ENCODE peak calls at places on chromosomes 2 and 18, in nine cellular contexts. W is AG04450, O is right atrium auricular region, H is adrenal gland, D is tibial nerve, M is RWPE1, F is fibroblast of lung, A is HCT116, Z is SK-N-SH. P is an unnamed sample.

GRCh38 chr2:1582891-1583341 is 161.4 kb downstream of the PXDN start:
- DNase-seq in W (no peak), O (no peak), H (no peak), D (no peak), M (no peak), F (no peak), A (no peak), Z (no peak), P (peak)

GRCh38 chr2:86617738-86618137 is 5.9 kb downstream of the RNF103 start:
- DNase-seq in W (no peak), O (no peak), H (no peak), D (no peak), M (no peak), F (no peak), A (no peak), Z (no peak), P (no peak)

GRCh38 chr2:212136216-212136795 is 402.3 kb downstream of the ERBB4 start:
- DNase-seq in W (no peak), O (no peak), H (no peak), D (no peak), M (no peak), F (no peak), A (no peak), Z (no peak), P (no peak)

GRCh38 chr2:44510246-44510645 is 148.5 kb downstream of the CAMKMT start:
- DNase-seq in W (no peak), O (no peak), H (no peak), D (no peak), M (peak), F (no peak), A (no peak), Z (no peak), P (no peak)

GRCh38 chr18:44708451-44709083 is 27.9 kb downstream of the SETBP1 start:
- DNase-seq in W (no peak), O (no peak), H (peak), D (no peak), M (no peak), F (peak), A (no peak), Z (no peak), P (no peak)

GRCh38 chr2:182129188-182129707 is 143.6 kb downstream of the PPP1R1C start:
- DNase-seq in W (no peak), O (no peak), H (no peak), D (no peak), M (no peak), F (no peak), A (no peak), Z (no peak), P (no peak)

GRCh38 chr18:24491882-24492281 is 31.4 kb downstream of the HRH4 start:
- DNase-seq in W (no peak), O (no peak), H (no peak), D (no peak), M (no peak), F (no peak), A (no peak), Z (no peak), P (peak)

GRCh38 chr2:150211164-150211631 is 276.3 kb downstream of the RND3 start:
- DNase-seq in W (peak), O (no peak), H (no peak), D (no peak), M (no peak), F (peak), A (no peak), Z (no peak), P (no peak)

GRCh38 chr2:149160701-149161217 is 122.3 kb downstream of the LYPD6B start:
- DNase-seq in W (no peak), O (no peak), H (no peak), D (no peak), M (no peak), F (no peak), A (no peak), Z (no peak), P (no peak)

GRCh38 chr2:75896779-75897366 is 186.2 kb upstream of the GCFC2 start:
- DNase-seq in W (no peak), O (no peak), H (no peak), D (no peak), M (peak), F (no peak), A (no peak), Z (peak), P (no peak)

GRCh38 chr2:71658771-71659170 is 205.4 kb downstream of the DYSF start:
- DNase-seq in W (no peak), O (no peak), H (no peak), D (no peak), M (no peak), F (no peak), A (no peak), Z (no peak), P (no peak)

GRCh38 chr2:88852753-88853402 is 161.4 kb downstream of the RPIA start:
- DNase-seq in W (no peak), O (no peak), H (no peak), D (no peak), M (no peak), F (no peak), A (no peak), Z (no peak), P (peak)

GRCh38 chr18:46668694-46669093 is 11.7 kb upstream of the LOXHD1 start:
- DNase-seq in W (no peak), O (no peak), H (no peak), D (no peak), M (no peak), F (no peak), A (no peak), Z (no peak), P (no peak)

GRCh38 chr2:158559252-158559651 is 102.5 kb downstream of the PKP4 start:
- DNase-seq in W (no peak), O (no peak), H (no peak), D (no peak), M (no peak), F (no peak), A (no peak), Z (no peak), P (no peak)

GRCh38 chr2:439077-439476 is 151.2 kb upstream of the ALKAL2 start:
- DNase-seq in W (no peak), O (no peak), H (no peak), D (no peak), M (no peak), F (no peak), A (no peak), Z (peak), P (no peak)

GRCh38 chr2:75021672-75022071 is 63.2 kb downstream of the POLE4 start:
- DNase-seq in W (peak), O (no peak), H (no peak), D (no peak), M (no peak), F (peak), A (no peak), Z (no peak), P (no peak)

GRCh38 chr2:12884713-12885282 is 168.1 kb downstream of the TRIB2 start:
- DNase-seq in W (no peak), O (peak), H (peak), D (peak), M (peak), F (peak), A (peak), Z (no peak), P (no peak)

GRCh38 chr2:68426885-68427579 is 40.1 kb downstream of the FBXO48 start:
- DNase-seq in W (peak), O (no peak), H (no peak), D (no peak), M (no peak), F (peak), A (no peak), Z (no peak), P (no peak)

GRCh38 chr2:240707046-240707756 is 15.5 kb downstream of the AQP12A start:
- DNase-seq in W (no peak), O (no peak), H (no peak), D (no peak), M (no peak), F (no peak), A (no peak), Z (no peak), P (peak)

GRCh38 chr18:44823782-44824181 is 143.1 kb downstream of the SETBP1 start:
- DNase-seq in W (no peak), O (no peak), H (peak), D (no peak), M (peak), F (peak), A (no peak), Z (no peak), P (no peak)

GRCh38 chr2:128867936-128868636 is 549.4 kb upstream of the HS6ST1 start:
- DNase-seq in W (no peak), O (no peak), H (no peak), D (no peak), M (no peak), F (no peak), A (no peak), Z (no peak), P (no peak)
- H3K27ac ChIP-seq in W (no peak), O (no peak), H (no peak), D (no peak), M (no peak), F (no peak), A (no peak), Z (no peak), P (no peak)

GRCh38 chr18:6997802-6998201 is 119.8 kb downstream of the LAMA1 start:
- DNase-seq in W (no peak), O (no peak), H (no peak), D (no peak), M (no peak), F (peak), A (no peak), Z (no peak), P (no peak)

GRCh38 chr18:6992761-6993160 is 124.8 kb downstream of the LAMA1 start:
- DNase-seq in W (no peak), O (no peak), H (no peak), D (no peak), M (no peak), F (no peak), A (no peak), Z (no peak), P (no peak)

GRCh38 chr18:6994719-6995430 is 122.7 kb downstream of the LAMA1 start:
- DNase-seq in W (no peak), O (no peak), H (no peak), D (no peak), M (peak), F (peak), A (no peak), Z (peak), P (no peak)

DNA sequence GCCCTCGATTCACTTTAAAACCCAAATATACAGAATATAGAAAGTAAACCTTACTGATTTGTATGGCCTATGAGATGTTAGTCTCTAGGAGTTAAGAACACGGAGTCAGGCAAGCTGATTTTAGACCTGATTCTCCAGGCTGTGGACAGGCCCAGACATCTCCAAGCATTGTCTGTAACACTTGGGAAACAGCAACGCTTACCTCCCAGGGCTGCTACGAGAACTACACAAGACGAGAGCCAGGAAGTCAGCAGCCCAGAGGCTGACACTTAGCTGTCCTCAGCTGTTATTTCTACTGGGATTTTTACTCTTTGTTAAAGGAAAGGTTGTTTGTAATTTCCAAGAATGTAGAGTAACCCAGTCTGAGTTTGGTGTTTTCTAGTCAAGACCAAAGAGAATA is 123.5 kb downstream of the LAMA1 start:
- DNase-seq in W (no peak), O (no peak), H (no peak), D (no peak), M (peak), F (peak), A (no peak), Z (no peak), P (no peak)
- H3K27ac ChIP-seq in W (no peak), O (no peak), H (no peak), D (no peak), M (peak), F (no peak), A (no peak), Z (no peak), P (no peak)

DNA sequence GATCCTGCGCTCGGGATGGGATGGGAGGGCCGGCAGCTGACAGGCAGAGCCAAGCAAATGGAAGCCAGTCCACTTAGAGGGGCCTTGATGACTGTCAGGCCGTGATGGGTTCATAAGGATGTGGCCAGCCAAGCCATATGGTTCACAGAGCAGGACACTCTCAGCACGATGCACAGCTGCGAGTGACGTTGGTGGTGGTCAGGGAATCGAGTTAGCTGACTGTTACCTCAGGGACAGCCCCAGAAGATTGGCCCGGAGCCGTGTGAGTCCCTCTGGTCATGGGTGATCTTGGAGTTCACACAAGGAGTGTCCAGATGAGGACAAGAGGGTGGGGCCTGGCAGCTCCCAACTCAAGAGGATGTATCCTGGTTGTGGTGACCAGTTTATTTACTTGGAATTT is 70.2 kb downstream of the TPGS2 start:
- DNase-seq in W (no peak), O (no peak), H (no peak), D (no peak), M (no peak), F (no peak), A (no peak), Z (no peak), P (no peak)
- H3K27ac ChIP-seq in W (no peak), O (no peak), H (no peak), D (no peak), M (no peak), F (no peak), A (no peak), Z (no peak), P (no peak)

DNA sequence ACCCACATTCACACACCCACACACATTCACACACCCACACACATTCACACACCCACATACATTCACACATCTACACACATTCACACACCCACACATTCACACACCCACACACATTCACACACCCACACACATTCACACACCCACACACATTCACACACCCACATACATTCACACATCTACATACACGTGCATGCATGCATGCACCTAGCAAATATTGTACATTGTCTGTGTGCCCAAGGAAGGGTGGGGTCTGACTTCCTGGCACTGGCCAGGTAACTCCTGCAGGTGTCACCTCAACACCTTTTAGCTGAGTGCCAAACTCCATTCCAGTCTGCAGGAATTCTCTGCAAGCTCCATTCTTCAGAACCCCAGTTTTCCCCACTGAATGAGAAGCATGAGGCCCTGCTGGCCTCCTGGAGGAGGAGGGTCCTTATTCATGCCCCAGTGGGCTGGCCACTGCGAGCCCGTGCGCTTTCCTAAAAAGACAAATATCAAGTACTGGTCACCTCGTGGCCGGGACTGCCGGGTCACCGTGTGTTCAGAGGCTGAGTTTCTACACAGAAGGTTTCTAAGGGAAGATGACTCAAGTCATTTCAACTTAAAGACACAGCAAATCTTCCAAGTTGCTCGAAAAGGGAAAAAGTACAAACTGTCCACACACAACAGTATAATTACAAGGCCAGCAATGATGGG is 131.5 kb downstream of the HDAC4 start:
- DNase-seq in W (no peak), O (no peak), H (no peak), D (no peak), M (no peak), F (no peak), A (no peak), Z (no peak), P (no peak)
- H3K27ac ChIP-seq in W (no peak), O (no peak), H (no peak), D (no peak), M (no peak), F (no peak), A (peak), Z (no peak), P (no peak)

GRCh38 chr2:178233428-178233827 is 39.1 kb downstream of the OSBPL6 start:
- DNase-seq in W (no peak), O (no peak), H (no peak), D (no peak), M (peak), F (no peak), A (no peak), Z (no peak), P (no peak)

GRCh38 chr2:178238144-178238521 is 43.8 kb downstream of the OSBPL6 start:
- DNase-seq in W (no peak), O (no peak), H (no peak), D (no peak), M (peak), F (peak), A (no peak), Z (no peak), P (no peak)

GRCh38 chr2:178238750-178239149 is 44.4 kb downstream of the OSBPL6 start:
- DNase-seq in W (no peak), O (no peak), H (no peak), D (no peak), M (no peak), F (no peak), A (no peak), Z (no peak), P (no peak)

GRCh38 chr2:178237488-178238143 is 43.3 kb downstream of the OSBPL6 start:
- DNase-seq in W (no peak), O (no peak), H (no peak), D (no peak), M (no peak), F (no peak), A (no peak), Z (no peak), P (no peak)

GRCh38 chr2:178234648-178235047 is 40.3 kb downstream of the OSBPL6 start:
- DNase-seq in W (no peak), O (no peak), H (no peak), D (no peak), M (peak), F (no peak), A (no peak), Z (no peak), P (no peak)
- H3K27ac ChIP-seq in W (no peak), O (peak), H (no peak), D (no peak), M (no peak), F (no peak), A (no peak), Z (no peak), P (no peak)

DNA sequence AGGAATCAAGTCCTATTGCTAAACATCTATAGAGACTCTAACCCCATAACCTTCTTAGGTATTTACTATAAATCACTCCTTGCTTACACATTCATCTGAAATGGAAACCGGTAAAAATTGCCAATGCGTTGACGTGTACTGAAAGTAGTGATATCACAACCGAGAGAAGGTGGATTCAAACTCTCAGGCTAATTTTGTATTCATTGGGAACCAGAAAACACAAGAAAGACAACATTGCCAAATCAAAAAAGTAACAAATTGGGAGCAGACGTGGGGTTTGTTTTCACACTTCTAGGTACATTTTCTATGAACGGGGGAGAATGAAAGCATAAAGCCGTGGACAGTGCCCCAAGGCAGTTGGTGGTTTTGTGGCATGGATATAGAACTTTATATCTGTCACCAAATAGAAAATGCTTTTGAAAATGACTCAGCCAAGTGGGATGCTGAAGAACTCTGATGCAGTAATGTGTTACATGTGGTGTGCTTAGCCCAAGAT is 155.2 kb upstream of the RASGRP3 start:
- DNase-seq in W (peak), O (no peak), H (no peak), D (no peak), M (no peak), F (peak), A (no peak), Z (no peak), P (no peak)
- H3K27ac ChIP-seq in W (no peak), O (peak), H (no peak), D (peak), M (no peak), F (peak), A (no peak), Z (peak), P (no peak)

DNA sequence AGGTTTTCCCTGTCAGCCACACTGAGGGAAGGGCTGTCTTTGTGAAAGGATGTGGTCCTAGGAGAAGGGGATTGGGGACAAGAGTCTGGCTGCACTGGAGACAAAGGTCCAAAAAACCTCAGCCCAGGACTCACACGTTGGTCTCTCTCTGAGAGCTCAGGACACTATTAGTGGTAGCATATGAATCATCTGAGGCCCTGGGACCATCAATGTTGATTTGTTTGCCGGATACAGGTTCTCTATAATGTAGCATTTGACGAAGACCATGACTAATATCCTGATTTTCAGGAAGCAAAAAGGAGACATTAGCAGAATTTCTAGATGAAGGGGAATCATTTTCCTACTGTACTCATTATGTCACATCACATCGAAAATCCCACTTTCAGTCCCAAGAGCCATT is 22.2 kb upstream of the DNAH6 start:
- DNase-seq in W (no peak), O (no peak), H (no peak), D (no peak), M (no peak), F (no peak), A (no peak), Z (no peak), P (no peak)
- H3K27ac ChIP-seq in W (peak), O (no peak), H (no peak), D (no peak), M (no peak), F (peak), A (no peak), Z (peak), P (no peak)

DNA sequence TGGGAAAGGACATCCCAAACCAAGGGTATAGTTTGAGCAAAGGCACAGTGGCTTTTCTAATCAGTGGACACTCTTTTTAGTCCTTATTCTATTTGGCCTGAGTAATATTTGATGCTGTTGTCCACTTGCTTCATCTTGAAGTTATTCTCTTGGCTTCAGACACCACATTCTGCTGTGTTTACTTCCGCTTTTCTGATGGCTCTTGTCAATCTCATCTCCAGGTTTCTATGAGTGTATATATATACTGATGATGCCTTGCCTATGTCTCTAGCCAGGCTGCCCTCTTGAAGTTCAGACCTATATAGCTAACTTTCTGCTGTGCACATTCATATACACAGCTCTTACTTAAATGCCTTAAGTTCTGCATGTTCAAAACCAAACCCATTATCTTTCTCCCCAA is 83.1 kb downstream of the EFEMP1 start:
- DNase-seq in W (no peak), O (no peak), H (no peak), D (no peak), M (no peak), F (no peak), A (no peak), Z (no peak), P (no peak)
- H3K27ac ChIP-seq in W (no peak), O (peak), H (no peak), D (no peak), M (no peak), F (no peak), A (no peak), Z (no peak), P (no peak)

P was measured in spleen.